ENCODE peak calls at places on chromosome 5, in nine cellular contexts. X is hepatocyte, U is GM12878, Q is neural progenitor cell, J is GM23248, G is MM.1S, O is neuronal stem cell, C is SK-N-SH, B is fibroblast of lung. R is an unnamed sample.

GRCh38 chr5:20286512-20286911 is 298.5 kb upstream of the CDH18 start:
- DNase-seq in C (no peak), U (no peak), Q (no peak), O (no peak), B (peak; percentile 64), J (peak; percentile 55), G (no peak), X (no peak), R (no peak)

GRCh38 chr5:160263326-160263850 is 34.1 kb downstream of the FABP6 start:
- DNase-seq in X (no peak), O (no peak), J (no peak), B (no peak), G (no peak), Q (no peak), U (no peak), C (peak; percentile 47), R (no peak)

GRCh38 chr5:160390787-160391696 is 8.8 kb downstream of the FAM200C start:
- DNase-seq in X (peak; percentile 26), O (no peak), B (peak; percentile 50), C (no peak), G (peak; percentile 33), U (no peak), J (peak; percentile 62), Q (peak; percentile 15), R (peak; percentile 72)

GRCh38 chr5:15772131-15772530 is 272.2 kb downstream of the FBXL7 start:
- DNase-seq in X (no peak), B (no peak), J (no peak), O (no peak), U (no peak), C (no peak), G (no peak), Q (no peak), R (no peak)

GRCh38 chr5:173741729-173742431 is 125.4 kb upstream of the BOD1 start:
- DNase-seq in Q (no peak), O (no peak), G (no peak), J (no peak), B (no peak), U (no peak), C (no peak), X (no peak), R (no peak)

GRCh38 chr5:130502702-130503101 is 598.4 kb downstream of the CHSY3 start:
- DNase-seq in Q (peak; percentile 14), C (no peak), U (no peak), J (no peak), O (no peak), X (no peak), G (no peak), B (no peak), R (no peak)

GRCh38 chr5:168409601-168410458 is 76.4 kb upstream of the RARS1 start:
- DNase-seq in U (peak; percentile 16), G (peak; percentile 56), O (no peak), Q (no peak), C (no peak), X (no peak), B (peak; percentile 54), J (peak; percentile 71), R (no peak)

GRCh38 chr5:40904205-40904993 is 4.9 kb upstream of the C7 start:
- DNase-seq in C (peak; percentile 67), U (peak; percentile 15), Q (peak; percentile 87), J (peak; percentile 75), X (peak; percentile 82), B (peak; percentile 89), G (peak; percentile 69), O (peak; percentile 65), R (peak; percentile 84)

GRCh38 chr5:138668451-138668850 is 84.8 kb upstream of the CTNNA1 start:
- DNase-seq in Q (no peak), U (no peak), X (peak; percentile 62), B (no peak), J (no peak), G (peak; percentile 21), O (no peak), C (no peak), R (no peak)

GRCh38 chr5:185095-186070 is 5.9 kb upstream of the LRRC14B start:
- DNase-seq in O (no peak), X (no peak), B (no peak), J (no peak), G (no peak), U (no peak), C (no peak), Q (no peak), R (no peak)

GRCh38 chr5:188488-189481 is 2.5 kb upstream of the LRRC14B start:
- DNase-seq in U (peak; percentile 28), B (peak; percentile 78), Q (peak; percentile 92), J (peak; percentile 91), G (peak; percentile 94), O (peak; percentile 81), X (peak; percentile 92), C (peak; percentile 98), R (peak; percentile 96)

GRCh38 chr5:186091-187041 is 4.9 kb upstream of the LRRC14B start:
- DNase-seq in Q (no peak), G (no peak), U (no peak), X (no peak), O (no peak), C (no peak), B (no peak), J (no peak), R (no peak)

GRCh38 chr5:187617-188451 is 3.5 kb upstream of the LRRC14B start:
- DNase-seq in J (peak; percentile 21), G (no peak), C (no peak), O (no peak), X (no peak), B (no peak), Q (no peak), U (no peak), R (no peak)

DNA sequence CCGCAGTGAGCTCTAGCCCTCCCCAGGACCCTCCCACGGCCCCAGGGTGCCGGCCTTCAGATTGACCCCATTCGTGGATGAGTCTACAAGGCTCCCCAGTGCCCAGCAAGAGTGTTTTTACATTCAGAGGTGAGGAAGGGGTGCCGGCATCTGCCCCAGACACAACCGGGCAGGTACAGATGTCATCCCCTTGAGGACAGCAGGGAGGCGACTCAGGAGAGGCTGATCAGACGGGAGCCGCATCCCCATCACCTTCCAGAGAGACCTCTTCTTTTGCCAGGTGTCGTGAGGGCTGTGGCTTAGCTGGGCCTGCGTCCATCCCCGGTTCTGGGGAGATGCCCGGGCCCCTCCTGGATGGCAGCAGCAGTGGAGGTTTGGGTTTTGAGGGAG is 4.3 kb upstream of the LRRC14B start:
- DNase-seq in C (no peak), Q (no peak), J (no peak), U (no peak), G (no peak), O (no peak), B (no peak), X (no peak), R (no peak)
- H3K4me1 ChIP-seq in C (peaks cover 19% of the 10 kb centered on the region), Q (no peaks in the 10 kb centered on the region), J (peaks cover 4% of the 10 kb centered on the region), U (peaks cover 29% of the 10 kb centered on the region), G (peaks cover 34% of the 10 kb centered on the region), O (peaks cover 18% of the 10 kb centered on the region), B (peaks cover 3% of the 10 kb centered on the region), X (no peaks in the 10 kb centered on the region), R (peaks cover 23% of the 10 kb centered on the region)

DNA sequence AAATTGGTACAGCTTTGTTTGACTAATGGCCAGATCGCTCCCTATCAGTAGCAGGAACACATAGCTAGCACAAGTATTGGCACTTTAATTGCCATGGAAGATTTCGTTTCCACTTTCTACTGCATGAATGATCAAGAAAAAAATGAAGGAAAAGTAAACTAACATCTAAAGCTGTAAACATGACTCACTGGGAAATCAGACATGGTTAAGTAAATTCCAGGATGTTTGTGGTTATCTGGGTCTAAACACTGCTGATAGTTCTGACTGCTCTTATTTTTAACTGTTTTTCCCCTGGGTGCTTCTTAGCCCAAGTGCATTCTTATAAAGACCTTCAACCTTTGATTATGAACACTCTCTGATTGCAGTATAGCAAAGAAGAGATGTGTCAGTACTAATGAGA is 388.9 kb downstream of the NR2F1-AS1 start:
- DNase-seq in C (no peak), O (no peak), X (no peak), G (no peak), Q (no peak), B (peak; percentile 87), U (no peak), J (peak; percentile 81), R (no peak)
- H2AFZ ChIP-seq in C (no peak overlapping the region), O (no peak overlapping the region), X (no peak overlapping the region), G (no peak overlapping the region), Q (no peak overlapping the region), B (no peak overlapping the region), U (no peak overlapping the region), J (no peak overlapping the region), R (no peak overlapping the region)

GRCh38 chr5:150503977-150504620 is 3.8 kb upstream of the NDST1 start:
- DNase-seq in J (peak; percentile 73), X (no peak), B (no peak), G (no peak), U (no peak), C (peak; percentile 83), O (no peak), Q (no peak), R (no peak)

GRCh38 chr5:150502106-150502505 is 5.8 kb upstream of the NDST1 start:
- DNase-seq in C (no peak), X (no peak), J (peak; percentile 80), Q (no peak), B (no peak), U (no peak), O (no peak), G (no peak), R (no peak)

GRCh38 chr5:150500905-150501304 is 7.0 kb upstream of the NDST1 start:
- DNase-seq in C (no peak), O (no peak), Q (no peak), X (no peak), G (no peak), B (no peak), J (no peak), U (no peak), R (no peak)

GRCh38 chr5:150503386-150503785 is 4.5 kb upstream of the NDST1 start:
- DNase-seq in B (no peak), X (no peak), C (no peak), O (no peak), G (no peak), U (no peak), Q (no peak), J (no peak), R (no peak)

DNA sequence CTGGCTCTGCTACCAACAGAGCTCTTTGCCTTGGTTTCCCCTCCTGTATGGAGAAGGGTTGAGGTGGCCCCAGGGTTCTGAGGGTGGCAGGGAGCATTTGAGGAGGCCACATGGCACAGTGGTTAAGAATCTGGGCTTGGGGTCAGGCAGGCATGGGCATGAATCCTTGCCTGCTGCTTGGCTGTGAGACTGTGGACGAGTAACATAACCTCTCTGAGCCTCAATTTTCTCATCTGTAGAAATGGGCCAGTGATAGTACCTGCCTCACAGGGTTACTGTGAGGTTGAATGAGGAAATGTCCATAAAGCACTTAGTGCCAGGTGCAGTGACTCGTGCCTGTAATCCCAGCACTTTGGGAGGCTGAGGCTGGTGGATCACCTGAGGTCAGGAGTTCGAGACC is 5.1 kb upstream of the NDST1 start:
- DNase-seq in B (no peak), Q (no peak), X (no peak), U (no peak), J (no peak), O (no peak), C (no peak), G (no peak), R (no peak)
- H3K4me1 ChIP-seq in B (peaks cover 51% of the 10 kb centered on the region), Q (peaks cover 57% of the 10 kb centered on the region), X (peaks cover 65% of the 10 kb centered on the region), U (no peaks in the 10 kb centered on the region), J (peaks cover 70% of the 10 kb centered on the region), O (peaks cover 18% of the 10 kb centered on the region), C (peaks cover 81% of the 10 kb centered on the region), G (peaks cover 11% of the 10 kb centered on the region), R (no peaks in the 10 kb centered on the region)

DNA sequence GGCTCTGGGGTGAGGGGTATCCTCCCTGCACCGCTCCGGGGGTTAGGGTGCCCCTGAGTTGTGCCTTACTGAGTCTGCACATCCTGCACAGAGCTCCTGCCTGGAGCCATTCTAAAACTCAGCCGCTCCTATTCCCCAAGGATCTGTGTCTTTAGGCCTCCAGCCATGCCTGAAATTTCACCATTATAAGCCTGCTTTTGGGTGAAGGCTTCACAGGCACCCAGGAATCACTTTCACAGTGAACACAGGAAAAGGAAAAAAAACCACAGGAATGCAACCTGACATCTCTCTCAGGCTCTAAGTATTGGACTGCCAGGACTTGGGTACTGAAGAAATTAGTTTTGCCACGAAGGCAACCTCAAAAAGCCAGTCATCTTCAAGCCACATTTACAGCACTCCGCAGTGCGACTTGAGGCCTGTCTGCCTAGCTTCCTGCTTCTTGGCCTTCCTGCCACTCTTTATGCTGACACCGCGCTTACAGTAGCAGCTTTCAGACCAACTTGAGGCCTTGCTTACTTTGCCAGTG is 30.9 kb downstream of the GALNT10 start:
- DNase-seq in U (no peak), O (no peak), B (peak; percentile 74), Q (peak; percentile 39), G (peak; percentile 92), X (peak; percentile 20), C (no peak), J (peak; percentile 90), R (no peak)
- H2AFZ ChIP-seq in U (no peak overlapping the region), O (no peak overlapping the region), B (no peak overlapping the region), Q (no peak overlapping the region), G (peak overlapping the region; percentile 30), X (no peak overlapping the region), C (peak overlapping the region; percentile 65), J (peak overlapping the region; percentile 16), R (no peak overlapping the region)

R was measured in Karpas-422.